ENCODE peak calls at places on chromosomes 13 and 19, in eight cellular contexts. T, X, E, D, F, R, I and S are unnamed samples.

GRCh38 chr13:75507027-75508001 is 25.3 kb upstream of the TBC1D4 start:
- DNase-seq in T (no peak), X (no peak), E (no peak), D (no peak), F (no peak), R (no peak), I (no peak), S (no peak)

GRCh38 chr13:27450921-27451461 is 627 bp upstream of the MTIF3 start:
- DNase-seq in T (peak), X (peak), E (no peak), D (peak), F (no peak), R (no peak), I (no peak), S (peak)

GRCh38 chr19:2774953-2775555 is 8.0 kb downstream of the SGTA start:
- DNase-seq in T (no peak), X (no peak), E (no peak), D (no peak), F (no peak), R (no peak), I (no peak), S (no peak)

GRCh38 chr19:8155318-8155717 is 5.9 kb upstream of the FBN3 start:
- DNase-seq in T (no peak), X (no peak), E (no peak), D (no peak), F (no peak), R (no peak), I (no peak), S (no peak)

GRCh38 chr19:18173054-18173571 is 500 bp upstream of the IFI30 start:
- DNase-seq in T (no peak), X (no peak), E (no peak), D (no peak), F (no peak), R (no peak), I (no peak), S (no peak)

GRCh38 chr13:98097749-98098148 is 45.1 kb upstream of the FARP1 start:
- DNase-seq in T (no peak), X (no peak), E (no peak), D (no peak), F (no peak), R (no peak), I (no peak), S (no peak)

GRCh38 chr13:44382635-44383145 is 9.1 kb downstream of the SERP2 start:
- DNase-seq in T (no peak), X (no peak), E (no peak), D (no peak), F (no peak), R (no peak), I (no peak), S (no peak)

GRCh38 chr13:50079278-50080157 is 64.3 kb downstream of the KCNRG start:
- DNase-seq in T (no peak), X (no peak), E (no peak), D (no peak), F (no peak), R (no peak), I (no peak), S (no peak)

GRCh38 chr13:93220073-93220472 is 6.5 kb upstream of the GPC6 start:
- DNase-seq in T (no peak), X (no peak), E (no peak), D (no peak), F (no peak), R (no peak), I (no peak), S (no peak)

GRCh38 chr13:109989155-109989554 is 202.8 kb upstream of the IRS2 start:
- DNase-seq in T (no peak), X (no peak), E (no peak), D (no peak), F (no peak), R (no peak), I (no peak), S (no peak)

GRCh38 chr13:23949200-23949599 is 51.9 kb upstream of the C1QTNF9B start:
- DNase-seq in T (no peak), X (no peak), E (no peak), D (no peak), F (no peak), R (no peak), I (no peak), S (no peak)

GRCh38 chr13:29817604-29818378 is 32.6 kb downstream of the UBL3 start:
- DNase-seq in T (no peak), X (no peak), E (no peak), D (no peak), F (no peak), R (no peak), I (no peak), S (peak)

GRCh38 chr13:37289212-37289935 is 183.9 kb upstream of the CSNK1A1L start:
- DNase-seq in T (no peak), X (no peak), E (no peak), D (no peak), F (no peak), R (no peak), I (no peak), S (no peak)

GRCh38 chr13:85741017-85741416 is 58.2 kb downstream of the SLITRK6 start:
- DNase-seq in T (no peak), X (no peak), E (no peak), D (no peak), F (no peak), R (no peak), I (no peak), S (no peak)

GRCh38 chr19:57934820-57935665 is at the start of gene ZNF418:
- DNase-seq in T (no peak), X (peak), E (no peak), D (peak), F (peak), R (peak), I (peak), S (peak)

GRCh38 chr13:98485561-98485960 is 91.3 kb downstream of the STK24 start:
- DNase-seq in T (no peak), X (peak), E (no peak), D (no peak), F (no peak), R (no peak), I (no peak), S (no peak)

GRCh38 chr13:102122147-102122546 is 279.7 kb downstream of the FGF14 start:
- DNase-seq in T (no peak), X (no peak), E (no peak), D (no peak), F (no peak), R (no peak), I (no peak), S (no peak)

GRCh38 chr19:6126335-6126974 is 9.0 kb upstream of the ACSBG2 start:
- DNase-seq in T (peak), X (no peak), E (no peak), D (no peak), F (peak), R (no peak), I (no peak), S (peak)

GRCh38 chr19:35044317-35045117 is 3.0 kb downstream of the HPN start:
- DNase-seq in T (peak), X (peak), E (no peak), D (peak), F (no peak), R (peak), I (peak), S (peak)

GRCh38 chr19:30719991-30720329 is 347.8 kb downstream of the ZNF536 start:
- DNase-seq in T (no peak), X (no peak), E (no peak), D (no peak), F (no peak), R (no peak), I (no peak), S (peak)

GRCh38 chr19:45994456-45994988 is 745 bp upstream of the CCDC61 start:
- DNase-seq in T (no peak), X (no peak), E (no peak), D (no peak), F (no peak), R (no peak), I (no peak), S (no peak)

GRCh38 chr19:9865732-9866627 is 30.9 kb downstream of the PIN1 start:
- DNase-seq in T (peak), X (no peak), E (peak), D (no peak), F (no peak), R (peak), I (peak), S (peak)

GRCh38 chr13:72851678-72852014 is 69.7 kb downstream of the PIBF1 start:
- DNase-seq in T (no peak), X (no peak), E (no peak), D (no peak), F (no peak), R (no peak), I (no peak), S (no peak)

GRCh38 chr19:36136975-36137686 is 2.7 kb upstream of the CAPNS1 start:
- DNase-seq in T (no peak), X (no peak), E (no peak), D (no peak), F (peak), R (no peak), I (no peak), S (peak)

GRCh38 chr13:80955487-80955886 is 614.6 kb upstream of the SPRY2 start:
- DNase-seq in T (no peak), X (no peak), E (no peak), D (no peak), F (no peak), R (no peak), I (no peak), S (no peak)

GRCh38 chr19:46924874-46925547 is 64.2 kb downstream of the ARHGAP35 start:
- DNase-seq in T (peak), X (no peak), E (no peak), D (no peak), F (no peak), R (no peak), I (no peak), S (peak)

GRCh38 chr19:57815247-57816075 is 748 bp upstream of the ZNF552 start:
- DNase-seq in T (no peak), X (no peak), E (no peak), D (no peak), F (no peak), R (no peak), I (no peak), S (no peak)

GRCh38 chr13:31204592-31204991 is 4.8 kb downstream of the B3GLCT start:
- DNase-seq in T (no peak), X (no peak), E (no peak), D (no peak), F (no peak), R (no peak), I (no peak), S (no peak)